ENCODE peak calls at places on chromosomes 2 and 18, in ten cellular contexts. I is lower lobe of right lung, S is astrocyte of the spinal cord, Q is cardiac muscle cell, T is adrenal gland, R is tibial artery, V is endothelial cell, M is WERI-Rb-1, E is ascending aorta, K is sigmoid colon. J is an unnamed sample.

GRCh38 chr2:20604957-20605381 is 45.9 kb downstream of the HS1BP3 start:
- DNase-seq in I (no peak), S (peak; percentile 89), Q (peak; percentile 95), T (peak; percentile 51), R (peak; percentile 68), V (no peak), M (no peak), E (peak; percentile 66), K (peak; percentile 88), J (no peak)

GRCh38 chr2:230931556-230932231 is 6.7 kb upstream of the GPR55 start:
- DNase-seq in I (peak; percentile 38), S (no peak), Q (no peak), T (no peak), R (peak; percentile 47), V (no peak), M (no peak), E (peak; percentile 58), K (peak; percentile 54), J (no peak)

GRCh38 chr2:196592331-196592911 is 47.1 kb upstream of the CCDC150 start:
- DNase-seq in I (peak; percentile 50), S (peak; percentile 60), Q (peak; percentile 48), T (no peak), R (no peak), V (peak; percentile 44), M (peak; percentile 64), E (no peak), K (no peak), J (peak; percentile 53)

GRCh38 chr18:80046961-80047541 is 12.8 kb downstream of the RBFA start:
- DNase-seq in I (no peak), S (no peak), Q (no peak), T (no peak), R (no peak), V (no peak), M (no peak), E (no peak), K (no peak), J (no peak)

GRCh38 chr18:28204154-28204553 is 27.2 kb upstream of the CDH2 start:
- DNase-seq in I (no peak), S (peak; percentile 85), Q (peak; percentile 93), T (no peak), R (no peak), V (no peak), M (no peak), E (no peak), K (no peak), J (no peak)

GRCh38 chr2:47189635-47190034 is 34.5 kb upstream of the STPG4 start:
- DNase-seq in I (no peak), S (peak; percentile 94), Q (peak; percentile 82), T (no peak), R (no peak), V (no peak), M (no peak), E (peak; percentile 72), K (no peak), J (no peak)

GRCh38 chr2:225340923-225341322 is 58.6 kb upstream of the NYAP2 start:
- DNase-seq in I (no peak), S (no peak), Q (no peak), T (no peak), R (no peak), V (no peak), M (no peak), E (no peak), K (no peak), J (no peak)

GRCh38 chr2:120761164-120761861 is 25.6 kb downstream of the GLI2 start:
- DNase-seq in I (peak; percentile 21), S (no peak), Q (no peak), T (no peak), R (peak; percentile 59), V (no peak), M (no peak), E (peak; percentile 47), K (peak; percentile 58), J (no peak)

GRCh38 chr2:160365691-160366367 is 127.8 kb downstream of the RBMS1 start:
- DNase-seq in I (no peak), S (no peak), Q (no peak), T (no peak), R (peak; percentile 82), V (no peak), M (no peak), E (peak; percentile 74), K (peak; percentile 81), J (no peak)

GRCh38 chr2:75605770-75606535 is 40.6 kb upstream of the MRPL19 start:
- DNase-seq in I (peak; percentile 59), S (peak; percentile 97), Q (peak; percentile 96), T (no peak), R (no peak), V (no peak), M (no peak), E (no peak), K (no peak), J (no peak)
- TF ChIP-seq CTCF in I (no peak), S (peak; percentile 40), Q (peak; percentile 46), T (no peak), R (no peak), V (no peak), M (no peak), E (no peak), K (no peak), J (no peak)

GRCh38 chr2:43950383-43951008 is 45.3 kb downstream of the LRPPRC start:
- DNase-seq in I (no peak), S (peak; percentile 51), Q (peak; percentile 57), T (no peak), R (no peak), V (peak; percentile 5), M (no peak), E (no peak), K (no peak), J (no peak)
- TF ChIP-seq CTCF in I (peak; percentile 30), S (peak; percentile 46), Q (peak; percentile 34), T (peak; percentile 56), R (no peak), V (peak; percentile 48), M (no peak), E (no peak), K (peak; percentile 34), J (peak; percentile 63)

GRCh38 chr2:190209579-190209978 is 110.0 kb downstream of the HIBCH start:
- DNase-seq in I (no peak), S (no peak), Q (no peak), T (no peak), R (no peak), V (no peak), M (no peak), E (no peak), K (no peak), J (no peak)
- TF ChIP-seq CTCF in I (no peak), S (no peak), Q (no peak), T (no peak), R (no peak), V (no peak), M (no peak), E (no peak), K (no peak), J (no peak)

GRCh38 chr18:74065366-74065765 is 82.3 kb downstream of the FBXO15 start:
- DNase-seq in I (no peak), S (no peak), Q (no peak), T (no peak), R (no peak), V (no peak), M (no peak), E (no peak), K (no peak), J (no peak)

GRCh38 chr18:74062037-74062436 is 85.6 kb downstream of the FBXO15 start:
- DNase-seq in I (no peak), S (no peak), Q (no peak), T (no peak), R (no peak), V (no peak), M (no peak), E (no peak), K (no peak), J (no peak)

GRCh38 chr18:74063552-74063951 is 84.1 kb downstream of the FBXO15 start:
- DNase-seq in I (no peak), S (no peak), Q (no peak), T (no peak), R (no peak), V (no peak), M (no peak), E (no peak), K (no peak), J (no peak)

GRCh38 chr18:74064510-74064909 is 83.1 kb downstream of the FBXO15 start:
- DNase-seq in I (no peak), S (no peak), Q (no peak), T (no peak), R (no peak), V (no peak), M (no peak), E (no peak), K (no peak), J (no peak)

DNA sequence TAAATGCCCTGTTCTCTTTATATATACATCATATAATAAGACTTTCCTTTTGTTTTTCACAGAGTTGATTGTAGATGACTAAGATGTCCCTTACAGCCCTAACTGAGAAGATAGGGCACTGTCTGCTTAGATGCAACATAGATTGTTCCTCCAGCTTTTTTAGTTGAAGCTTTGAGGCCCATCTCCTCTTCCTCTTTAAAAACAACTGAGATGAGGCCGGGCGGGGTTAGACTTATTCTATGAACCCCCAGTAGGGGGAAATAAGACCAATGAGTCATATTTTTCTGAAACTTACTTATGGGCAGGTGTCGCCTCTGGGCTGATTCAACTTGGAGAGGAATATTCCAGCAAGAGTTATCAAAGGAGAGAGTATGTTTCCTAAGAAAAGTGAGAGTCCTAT is 84.6 kb downstream of the FBXO15 start:
- DNase-seq in I (no peak), S (no peak), Q (no peak), T (no peak), R (no peak), V (no peak), M (no peak), E (no peak), K (no peak), J (no peak)
- TF ChIP-seq CTCF in I (no peak), S (no peak), Q (no peak), T (no peak), R (no peak), V (no peak), M (no peak), E (no peak), K (no peak), J (no peak)

DNA sequence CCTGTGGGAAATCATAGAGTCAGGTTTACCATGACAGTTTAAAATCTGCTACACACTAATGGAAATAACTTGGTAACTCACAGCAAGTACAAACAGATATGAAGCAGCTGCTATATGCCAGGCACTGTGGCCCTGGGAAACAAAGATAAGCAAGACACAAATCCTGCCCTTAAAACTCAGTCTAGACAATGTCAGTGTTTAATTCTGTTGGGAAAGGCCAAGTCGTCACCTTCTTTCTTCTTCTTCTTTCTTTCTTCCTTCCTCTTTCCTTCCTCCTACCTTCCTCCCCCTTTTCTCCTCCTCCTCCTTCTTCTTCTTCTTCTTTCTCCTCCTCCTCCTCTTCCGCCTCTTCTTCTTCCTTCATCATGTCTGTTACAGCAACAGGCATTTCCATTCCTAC is 26.8 kb downstream of the PLEK start:
- DNase-seq in I (no peak), S (no peak), Q (no peak), T (no peak), R (no peak), V (no peak), M (no peak), E (no peak), K (no peak), J (no peak)
- TF ChIP-seq CTCF in I (no peak), S (no peak), Q (no peak), T (no peak), R (no peak), V (no peak), M (no peak), E (no peak), K (no peak), J (no peak)

J was measured in progenitor cell of endocrine pancreas.